ENCODE peak calls at places on chromosomes 3 and 15, in nine cellular contexts. I is COR-L47; G is A549; O is occipital lobe; X is ascending aorta; Z is activated naive CD4-positive, alpha-beta T cell; W is NCI-H1092 treated with DMSO at 0.1 percent for 48 hours; D is stimulated activated CD8-positive, alpha-beta memory T cell treated with anti-CD3 and anti-CD28 coated beads, Interleukin-15, amount 100 ng/mL, for 24 hours; S is tibial nerve. J is an unnamed sample.

GRCh38 chr3:128323206-128324081 is 143.2 kb downstream of the DNAJB8 start:
- DNase-seq in I (peak; percentile 72), G (no peak), O (no peak), X (peak; percentile 40), Z (no peak), W (peak; percentile 7), D (no peak), S (no peak), J (no peak)

GRCh38 chr3:142844339-142844977 is 44.4 kb downstream of the PCOLCE2 start:
- DNase-seq in I (peak; percentile 14), G (peak; percentile 60), O (no peak), X (no peak), Z (no peak), W (no peak), D (no peak), S (no peak), J (peak; percentile 66)

GRCh38 chr3:14369675-14370669 is 32.4 kb upstream of the SLC6A6 start:
- DNase-seq in I (no peak), G (peak; percentile 48), O (no peak), X (no peak), Z (no peak), W (no peak), D (no peak), S (no peak), J (peak; percentile 41)

GRCh38 chr15:63461230-63461629 is 43.2 kb upstream of the USP3 start:
- DNase-seq in I (no peak), G (no peak), O (no peak), X (peak; percentile 27), Z (no peak), W (no peak), D (no peak), S (no peak), J (no peak)

GRCh38 chr3:156024904-156025303 is 95.5 kb upstream of the KCNAB1 start:
- DNase-seq in I (no peak), G (no peak), O (no peak), X (no peak), Z (no peak), W (no peak), D (no peak), S (no peak), J (no peak)

GRCh38 chr3:88773766-88774165 is 333.7 kb upstream of the EPHA3 start:
- DNase-seq in I (no peak), G (no peak), O (no peak), X (no peak), Z (no peak), W (no peak), D (no peak), S (no peak), J (no peak)

GRCh38 chr15:31471731-31472430 is 145.2 kb downstream of the KLF13 start:
- DNase-seq in I (no peak), G (no peak), O (no peak), X (peak; percentile 69), Z (no peak), W (no peak), D (no peak), S (no peak), J (peak; percentile 25)

GRCh38 chr3:69384379-69384778 is 1.5 kb downstream of the FRMD4B start:
- DNase-seq in I (no peak), G (no peak), O (no peak), X (no peak), Z (no peak), W (no peak), D (no peak), S (no peak), J (no peak)

GRCh38 chr15:76153241-76154197 is 93.7 kb downstream of the TMEM266 start:
- DNase-seq in I (no peak), G (no peak), O (no peak), X (no peak), Z (no peak), W (no peak), D (no peak), S (no peak), J (no peak)

GRCh38 chr3:32562640-32563039 is 8.0 kb downstream of the DYNC1LI1 start:
- DNase-seq in I (no peak), G (no peak), O (no peak), X (no peak), Z (no peak), W (no peak), D (no peak), S (no peak), J (no peak)

GRCh38 chr3:36408146-36408545 is 27.8 kb downstream of the STAC start:
- DNase-seq in I (no peak), G (peak; percentile 3), O (no peak), X (no peak), Z (no peak), W (no peak), D (no peak), S (no peak), J (no peak)

GRCh38 chr3:168671091-168671490 is 575.4 kb upstream of the GOLIM4 start:
- DNase-seq in I (peak; percentile 69), G (no peak), O (no peak), X (no peak), Z (no peak), W (peak; percentile 32), D (no peak), S (no peak), J (no peak)

GRCh38 chr3:5053021-5053831 is 68.9 kb upstream of the ARL8B start:
- DNase-seq in I (no peak), G (no peak), O (no peak), X (no peak), Z (no peak), W (no peak), D (no peak), S (no peak), J (peak; percentile 42)

GRCh38 chr3:157868168-157868567 is 238.1 kb downstream of the SHOX2 start:
- DNase-seq in I (no peak), G (no peak), O (no peak), X (no peak), Z (no peak), W (no peak), D (no peak), S (peak; percentile 21), J (no peak)

GRCh38 chr15:100918034-100918689 is 995 bp upstream of the LRRK1 start:
- DNase-seq in I (peak; percentile 73), G (peak; percentile 97), O (peak; percentile 23), X (peak; percentile 89), Z (peak; percentile 29), W (peak; percentile 19), D (peak; percentile 42), S (peak; percentile 55), J (peak; percentile 63)

GRCh38 chr15:85804481-85805165 is 9.9 kb upstream of the KLHL25 start:
- DNase-seq in I (no peak), G (no peak), O (no peak), X (peak; percentile 16), Z (no peak), W (no peak), D (no peak), S (no peak), J (no peak)

GRCh38 chr3:161821591-161821990 is 325.0 kb downstream of the OTOL1 start:
- DNase-seq in I (peak; percentile 74), G (no peak), O (no peak), X (no peak), Z (no peak), W (peak; percentile 88), D (no peak), S (no peak), J (no peak)

GRCh38 chr3:30073622-30074021 is 532.8 kb upstream of the TGFBR2 start:
- DNase-seq in I (peak; percentile 5), G (no peak), O (no peak), X (no peak), Z (no peak), W (no peak), D (no peak), S (no peak), J (peak; percentile 65)

GRCh38 chr3:30156586-30157498 is 449.6 kb upstream of the TGFBR2 start:
- DNase-seq in I (no peak), G (no peak), O (no peak), X (no peak), Z (no peak), W (no peak), D (no peak), S (no peak), J (peak; percentile 49)

GRCh38 chr15:34335176-34335575 is 2.4 kb downstream of the SLC12A6 start:
- DNase-seq in I (no peak), G (no peak), O (no peak), X (no peak), Z (no peak), W (no peak), D (no peak), S (no peak), J (peak; percentile 31)